ENCODE peak calls at places on chromosomes 6 and 20, in six cellular contexts. One of them, this sample, is unnamed.

GRCh38 chr6:130681028-130681427 is 146.2 kb upstream of the SMLR1 start:
- DNase-seq in endothelial cell: no peak
- DNase-seq in cardiac muscle cell: peak
- DNase-seq in neural crest cell: no peak
- DNase-seq in Calu3: no peak
- DNase-seq in mesothelial cell of epicardium: no peak
- DNase-seq in this sample: no peak

GRCh38 chr6:17917837-17918763 is 69.3 kb downstream of the KIF13A start:
- DNase-seq in Calu3: no peak
- DNase-seq in cardiac muscle cell: no peak
- DNase-seq in neural crest cell: no peak
- DNase-seq in endothelial cell: no peak
- DNase-seq in mesothelial cell of epicardium: no peak
- DNase-seq in this sample: no peak

GRCh38 chr6:257031-257725 is 35.1 kb upstream of the DUSP22 start:
- DNase-seq in mesothelial cell of epicardium: no peak
- DNase-seq in Calu3: no peak
- DNase-seq in endothelial cell: no peak
- DNase-seq in neural crest cell: no peak
- DNase-seq in cardiac muscle cell: peak
- DNase-seq in this sample: no peak

GRCh38 chr6:132418566-132418965 is 17.3 kb upstream of the MOXD1 start:
- DNase-seq in endothelial cell: no peak
- DNase-seq in Calu3: no peak
- DNase-seq in mesothelial cell of epicardium: no peak
- DNase-seq in neural crest cell: no peak
- DNase-seq in cardiac muscle cell: no peak
- DNase-seq in this sample: no peak

GRCh38 chr6:161023316-161023715 is 31.7 kb downstream of the MAP3K4 start:
- DNase-seq in endothelial cell: no peak
- DNase-seq in neural crest cell: no peak
- DNase-seq in Calu3: no peak
- DNase-seq in cardiac muscle cell: no peak
- DNase-seq in mesothelial cell of epicardium: no peak
- DNase-seq in this sample: no peak

GRCh38 chr6:77470983-77471382 is 7.7 kb upstream of the HTR1B start:
- DNase-seq in Calu3: no peak
- DNase-seq in endothelial cell: no peak
- DNase-seq in mesothelial cell of epicardium: no peak
- DNase-seq in cardiac muscle cell: no peak
- DNase-seq in neural crest cell: no peak
- DNase-seq in this sample: no peak

GRCh38 chr6:168193816-168194701 is 115.0 kb upstream of the FRMD1 start:
- DNase-seq in endothelial cell: no peak
- DNase-seq in Calu3: no peak
- DNase-seq in neural crest cell: no peak
- DNase-seq in cardiac muscle cell: peak
- DNase-seq in mesothelial cell of epicardium: no peak
- DNase-seq in this sample: no peak

GRCh38 chr6:109343518-109343917 is 38.7 kb downstream of the CD164 start:
- DNase-seq in neural crest cell: no peak
- DNase-seq in cardiac muscle cell: no peak
- DNase-seq in Calu3: no peak
- DNase-seq in mesothelial cell of epicardium: no peak
- DNase-seq in endothelial cell: no peak
- DNase-seq in this sample: no peak

GRCh38 chr6:44667226-44667625 is 279.7 kb downstream of the CDC5L start:
- DNase-seq in cardiac muscle cell: peak
- DNase-seq in mesothelial cell of epicardium: no peak
- DNase-seq in endothelial cell: no peak
- DNase-seq in neural crest cell: no peak
- DNase-seq in Calu3: no peak
- DNase-seq in this sample: no peak

GRCh38 chr6:40477246-40478126 is 109.7 kb downstream of the LRFN2 start:
- DNase-seq in endothelial cell: no peak
- DNase-seq in mesothelial cell of epicardium: no peak
- DNase-seq in neural crest cell: no peak
- DNase-seq in cardiac muscle cell: no peak
- DNase-seq in Calu3: no peak
- DNase-seq in this sample: no peak

GRCh38 chr20:15507151-15507550 is 1066.1 kb downstream of the KIF16B start:
- DNase-seq in cardiac muscle cell: no peak
- DNase-seq in endothelial cell: no peak
- DNase-seq in Calu3: no peak
- DNase-seq in mesothelial cell of epicardium: no peak
- DNase-seq in neural crest cell: no peak
- DNase-seq in this sample: no peak

GRCh38 chr6:77456531-77457248 is 6.6 kb downstream of the HTR1B start:
- DNase-seq in mesothelial cell of epicardium: no peak
- DNase-seq in cardiac muscle cell: peak
- DNase-seq in Calu3: peak
- DNase-seq in endothelial cell: no peak
- DNase-seq in neural crest cell: no peak
- DNase-seq in this sample: no peak

GRCh38 chr20:19317240-19318069 is 105.0 kb downstream of the SLC24A3 start:
- DNase-seq in endothelial cell: no peak
- DNase-seq in Calu3: no peak
- DNase-seq in cardiac muscle cell: no peak
- DNase-seq in mesothelial cell of epicardium: no peak
- DNase-seq in neural crest cell: no peak
- DNase-seq in this sample: no peak

GRCh38 chr20:23331951-23332350 is 18.6 kb upstream of the NXT1 start:
- DNase-seq in Calu3: no peak
- DNase-seq in mesothelial cell of epicardium: no peak
- DNase-seq in endothelial cell: no peak
- DNase-seq in neural crest cell: no peak
- DNase-seq in cardiac muscle cell: peak
- DNase-seq in this sample: no peak

GRCh38 chr6:37496951-37497885 is 2.5 kb downstream of the CCDC167 start:
- DNase-seq in mesothelial cell of epicardium: no peak
- DNase-seq in Calu3: no peak
- DNase-seq in cardiac muscle cell: no peak
- DNase-seq in neural crest cell: no peak
- DNase-seq in endothelial cell: no peak
- DNase-seq in this sample: no peak

GRCh38 chr6:148869589-148869988 is 122.8 kb downstream of the UST start:
- DNase-seq in endothelial cell: no peak
- DNase-seq in neural crest cell: no peak
- DNase-seq in Calu3: no peak
- DNase-seq in cardiac muscle cell: peak
- DNase-seq in mesothelial cell of epicardium: no peak
- DNase-seq in this sample: no peak

GRCh38 chr20:32539817-32540675 is 45.1 kb downstream of the NOL4L start:
- DNase-seq in endothelial cell: no peak
- DNase-seq in cardiac muscle cell: peak
- DNase-seq in neural crest cell: no peak
- DNase-seq in mesothelial cell of epicardium: no peak
- DNase-seq in Calu3: peak
- DNase-seq in this sample: no peak

GRCh38 chr6:2739335-2739734 is 11.4 kb downstream of the MYLK4 start:
- DNase-seq in endothelial cell: no peak
- DNase-seq in mesothelial cell of epicardium: no peak
- DNase-seq in cardiac muscle cell: no peak
- DNase-seq in Calu3: no peak
- DNase-seq in neural crest cell: no peak
- DNase-seq in this sample: no peak

GRCh38 chr20:38590682-38591483 is 9.9 kb downstream of the ADIG start:
- DNase-seq in neural crest cell: no peak
- DNase-seq in Calu3: no peak
- DNase-seq in mesothelial cell of epicardium: no peak
- DNase-seq in endothelial cell: no peak
- DNase-seq in cardiac muscle cell: no peak
- DNase-seq in this sample: no peak

GRCh38 chr6:22570185-22570551 is 802 bp downstream of the HDGFL1 start:
- DNase-seq in neural crest cell: no peak
- DNase-seq in mesothelial cell of epicardium: no peak
- DNase-seq in cardiac muscle cell: no peak
- DNase-seq in endothelial cell: no peak
- DNase-seq in Calu3: no peak
- DNase-seq in this sample: no peak

GRCh38 chr6:22568854-22569253 is 512 bp upstream of the HDGFL1 start:
- DNase-seq in endothelial cell: no peak
- DNase-seq in neural crest cell: no peak
- DNase-seq in mesothelial cell of epicardium: no peak
- DNase-seq in Calu3: no peak
- DNase-seq in cardiac muscle cell: no peak
- DNase-seq in this sample: no peak

GRCh38 chr6:22575190-22575589 is 5.8 kb downstream of the HDGFL1 start:
- DNase-seq in cardiac muscle cell: no peak
- DNase-seq in Calu3: no peak
- DNase-seq in neural crest cell: no peak
- DNase-seq in endothelial cell: no peak
- DNase-seq in mesothelial cell of epicardium: no peak
- DNase-seq in this sample: no peak

DNA sequence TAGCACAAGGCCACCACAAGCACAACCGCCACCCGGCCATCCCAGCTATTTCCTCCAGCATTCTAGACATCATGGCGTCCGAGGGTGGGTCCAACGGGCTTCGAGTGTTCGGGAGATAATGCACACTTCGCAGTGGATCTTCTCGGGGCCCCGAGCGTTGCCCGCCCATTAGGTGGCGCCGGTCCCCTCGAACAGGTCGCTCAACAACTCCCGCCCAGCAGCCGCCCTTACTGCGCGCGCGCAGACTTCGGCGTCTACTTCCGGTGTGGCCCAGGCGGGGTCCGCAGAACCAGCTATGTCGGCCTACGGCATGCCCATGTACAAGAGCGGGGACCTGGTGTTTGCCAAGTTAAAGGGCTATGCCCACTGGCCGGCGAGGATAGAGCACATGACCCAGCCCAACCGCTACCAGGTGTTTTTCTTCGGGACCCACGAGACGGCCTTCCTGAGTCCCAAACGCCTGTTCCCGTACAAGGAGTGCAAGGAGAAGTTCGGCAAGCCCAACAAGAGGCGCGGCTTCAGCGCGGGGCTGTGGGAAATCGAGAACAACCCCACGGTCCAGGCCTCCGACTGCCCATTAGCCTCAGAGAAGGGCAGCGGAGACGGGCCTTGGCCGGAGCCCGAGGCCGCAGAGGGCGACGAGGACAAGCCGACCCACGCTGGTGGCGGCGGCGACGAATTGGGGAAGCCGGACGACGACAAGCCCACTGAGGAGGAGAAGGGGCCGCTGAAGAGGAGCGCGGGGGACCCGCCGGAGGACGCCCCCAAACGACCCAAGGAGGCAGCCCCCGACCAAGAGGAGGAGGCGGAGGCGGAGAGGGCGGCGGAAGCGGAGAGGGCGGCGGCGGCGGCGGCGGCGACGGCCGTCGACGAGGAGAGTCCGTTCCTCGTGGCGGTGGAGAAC is at the start of gene HDGFL1:
- DNase-seq in mesothelial cell of epicardium: no peak
- DNase-seq in cardiac muscle cell: no peak
- DNase-seq in Calu3: no peak
- DNase-seq in endothelial cell: no peak
- DNase-seq in neural crest cell: no peak
- DNase-seq in this sample: no peak
- TF ChIP-seq CTCF in mesothelial cell of epicardium: no peak
- TF ChIP-seq CTCF in cardiac muscle cell: no peak
- TF ChIP-seq CTCF in Calu3: no peak
- TF ChIP-seq CTCF in endothelial cell: no peak
- TF ChIP-seq CTCF in neural crest cell: no peak
- TF ChIP-seq CTCF in this sample: no peak

DNA sequence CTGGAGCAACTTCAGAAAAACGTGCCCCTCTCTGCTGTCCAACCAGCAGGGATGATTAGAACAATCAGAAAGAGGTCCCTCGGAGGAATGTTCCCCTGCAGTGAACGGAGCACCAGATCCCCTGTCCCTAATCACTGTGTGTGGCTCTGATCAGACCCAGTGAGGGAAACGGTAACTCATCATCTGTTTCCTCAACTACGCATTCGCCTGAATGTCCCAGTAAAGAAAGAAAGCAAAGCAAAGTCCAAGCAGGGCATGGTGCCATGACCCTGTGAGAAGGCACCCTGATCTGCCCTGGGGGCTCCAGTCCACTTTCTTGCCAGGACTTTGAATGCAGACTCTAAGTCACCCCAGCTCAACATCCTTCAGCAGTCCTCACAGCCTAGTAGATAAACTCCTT is 149.1 kb downstream of the LY86 start:
- DNase-seq in endothelial cell: no peak
- DNase-seq in mesothelial cell of epicardium: no peak
- DNase-seq in cardiac muscle cell: no peak
- DNase-seq in neural crest cell: no peak
- DNase-seq in Calu3: no peak
- DNase-seq in this sample: no peak
- TF ChIP-seq CTCF in endothelial cell: no peak
- TF ChIP-seq CTCF in mesothelial cell of epicardium: no peak
- TF ChIP-seq CTCF in cardiac muscle cell: no peak
- TF ChIP-seq CTCF in neural crest cell: no peak
- TF ChIP-seq CTCF in Calu3: no peak
- TF ChIP-seq CTCF in this sample: no peak

GRCh38 chr20:18012901-18013300 is 44.1 kb downstream of the MGME1 start:
- DNase-seq in cardiac muscle cell: no peak
- DNase-seq in endothelial cell: no peak
- DNase-seq in mesothelial cell of epicardium: no peak
- DNase-seq in Calu3: no peak
- DNase-seq in neural crest cell: no peak
- DNase-seq in this sample: no peak

GRCh38 chr20:18020931-18021330 is 36.8 kb downstream of the OVOL2 start:
- DNase-seq in cardiac muscle cell: no peak
- DNase-seq in mesothelial cell of epicardium: no peak
- DNase-seq in endothelial cell: no peak
- DNase-seq in neural crest cell: no peak
- DNase-seq in Calu3: no peak
- DNase-seq in this sample: no peak

GRCh38 chr20:18018100-18018499 is 39.6 kb downstream of the OVOL2 start:
- DNase-seq in mesothelial cell of epicardium: no peak
- DNase-seq in cardiac muscle cell: no peak
- DNase-seq in Calu3: no peak
- DNase-seq in neural crest cell: no peak
- DNase-seq in endothelial cell: no peak
- DNase-seq in this sample: no peak

GRCh38 chr20:18019068-18019467 is 38.6 kb downstream of the OVOL2 start:
- DNase-seq in neural crest cell: no peak
- DNase-seq in Calu3: no peak
- DNase-seq in endothelial cell: peak
- DNase-seq in cardiac muscle cell: peak
- DNase-seq in mesothelial cell of epicardium: no peak
- DNase-seq in this sample: no peak

GRCh38 chr20:18016772-18017171 is 40.9 kb downstream of the OVOL2 start:
- DNase-seq in cardiac muscle cell: no peak
- DNase-seq in Calu3: no peak
- DNase-seq in neural crest cell: no peak
- DNase-seq in mesothelial cell of epicardium: no peak
- DNase-seq in endothelial cell: no peak
- DNase-seq in this sample: no peak
- TF ChIP-seq CTCF in cardiac muscle cell: no peak
- TF ChIP-seq CTCF in Calu3: no peak
- TF ChIP-seq CTCF in neural crest cell: no peak
- TF ChIP-seq CTCF in mesothelial cell of epicardium: no peak
- TF ChIP-seq CTCF in endothelial cell: no peak
- TF ChIP-seq CTCF in this sample: no peak

GRCh38 chr6:127550403-127550802 is 26.6 kb upstream of the C6orf58 start:
- DNase-seq in cardiac muscle cell: peak
- DNase-seq in Calu3: no peak
- DNase-seq in neural crest cell: no peak
- DNase-seq in endothelial cell: no peak
- DNase-seq in mesothelial cell of epicardium: no peak
- DNase-seq in this sample: no peak

GRCh38 chr6:127547909-127548649 is 28.9 kb upstream of the C6orf58 start:
- DNase-seq in endothelial cell: no peak
- DNase-seq in Calu3: no peak
- DNase-seq in cardiac muscle cell: peak
- DNase-seq in neural crest cell: no peak
- DNase-seq in mesothelial cell of epicardium: no peak
- DNase-seq in this sample: no peak

GRCh38 chr6:127547215-127547614 is 28.1 kb upstream of the MTCL3 start:
- DNase-seq in Calu3: no peak
- DNase-seq in mesothelial cell of epicardium: no peak
- DNase-seq in neural crest cell: no peak
- DNase-seq in cardiac muscle cell: peak
- DNase-seq in endothelial cell: peak
- DNase-seq in this sample: no peak
- TF ChIP-seq CTCF in Calu3: no peak
- TF ChIP-seq CTCF in mesothelial cell of epicardium: no peak
- TF ChIP-seq CTCF in neural crest cell: peak
- TF ChIP-seq CTCF in cardiac muscle cell: peak
- TF ChIP-seq CTCF in endothelial cell: peak
- TF ChIP-seq CTCF in this sample: peak

This sample was measured in progenitor cell of endocrine pancreas.